ENCODE peak calls at places on chromosomes 16 and 17, in four cellular contexts. D is endodermal cell, X is RWPE2, B is spleen. W is an unnamed sample.

GRCh38 chr17:76709077-76709950 is 1.5 kb downstream of the MXRA7 start:
- DNase-seq in D (peak; percentile 92), X (no peak), B (no peak), W (no peak)

GRCh38 chr17:1511756-1512321 is 4.6 kb downstream of the INPP5K start:
- DNase-seq in D (peak; percentile 39), X (no peak), B (no peak), W (no peak)

GRCh38 chr16:81651758-81652718 is 127.1 kb upstream of the PLCG2 start:
- DNase-seq in D (no peak), X (no peak), B (no peak), W (no peak)

GRCh38 chr17:82089723-82090548 is 8.1 kb downstream of the FASN start:
- DNase-seq in D (no peak), X (no peak), B (no peak), W (no peak)

GRCh38 chr17:50926523-50926922 is 60.4 kb upstream of the TOB1 start:
- DNase-seq in D (no peak), X (no peak), B (no peak), W (no peak)

GRCh38 chr16:11464241-11464640 is 119.0 kb downstream of the RMI2 start:
- DNase-seq in D (no peak), X (no peak), B (no peak), W (no peak)

GRCh38 chr17:61400786-61401279 is 1.2 kb downstream of the TBX2 start:
- DNase-seq in D (peak; percentile 78), X (no peak), B (no peak), W (no peak)

GRCh38 chr17:69042308-69042707 is 18.4 kb downstream of the ABCA9 start:
- DNase-seq in D (no peak), X (no peak), B (no peak), W (no peak)

GRCh38 chr17:68048996-68049395 is 13.5 kb downstream of the KPNA2 start:
- DNase-seq in D (peak; percentile 78), X (no peak), B (no peak), W (no peak)

GRCh38 chr17:47204722-47205418 is 4.3 kb upstream of the MYL4 start:
- DNase-seq in D (no peak), X (no peak), B (no peak), W (peak; percentile 47)

GRCh38 chr16:57999971-58000705 is at the start of gene ZNF319:
- DNase-seq in D (peak; percentile 63), X (no peak), B (peak; percentile 89), W (no peak)

GRCh38 chr17:6387858-6388257 is 47.1 kb downstream of the AIPL1 start:
- DNase-seq in D (no peak), X (no peak), B (no peak), W (no peak)

GRCh38 chr17:54967621-54968258 is 714 bp downstream of the COX11 start:
- DNase-seq in D (peak; percentile 67), X (no peak), B (no peak), W (no peak)

GRCh38 chr17:57600092-57600491 is 145.0 kb downstream of the CCDC182 start:
- DNase-seq in D (no peak), X (no peak), B (no peak), W (no peak)

GRCh38 chr17:56934280-56934679 is 20.4 kb upstream of the TRIM25 start:
- DNase-seq in D (no peak), X (no peak), B (no peak), W (no peak)

GRCh38 chr17:20206068-20206467 is 196.9 kb downstream of the SPECC1 start:
- DNase-seq in D (peak; percentile 41), X (no peak), B (no peak), W (no peak)

GRCh38 chr16:27426423-27427408 is 24.7 kb downstream of the IL21R start:
- DNase-seq in D (no peak), X (no peak), B (peak; percentile 89), W (peak; percentile 89)

DNA sequence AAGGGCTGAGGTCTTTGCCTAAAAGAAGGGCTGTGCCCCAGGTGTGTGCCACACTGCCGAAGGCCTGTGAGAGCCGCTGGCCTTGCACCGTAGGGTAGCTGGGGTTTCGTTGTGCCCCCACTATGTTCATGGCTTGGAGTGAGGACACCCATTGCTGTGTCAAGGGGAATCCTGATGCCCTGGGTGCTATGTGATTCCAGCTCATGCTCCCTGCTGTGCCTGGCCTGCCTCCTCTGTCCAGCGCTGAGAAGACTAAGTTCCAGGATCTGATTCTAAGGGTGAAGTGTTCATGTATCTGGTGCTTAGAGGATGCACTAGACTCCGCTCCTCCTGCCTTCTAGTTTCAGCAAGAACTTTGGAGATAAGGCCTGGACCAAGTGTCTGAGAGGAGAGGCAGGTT is 47.4 kb downstream of the SREBF1 start:
- DNase-seq in D (no peak), X (no peak), B (no peak), W (no peak)
- H3K4me3 ChIP-seq in D (no peak overlapping the region), X (no peak overlapping the region), B (no peak overlapping the region), W (no peak overlapping the region)

GRCh38 chr17:8117367-8117979 is 841 bp downstream of the ALOXE3 start:
- DNase-seq in D (no peak), X (no peak), B (no peak), W (no peak)
- H3K4me3 ChIP-seq in D (peak overlapping the region; percentile 91), X (peak overlapping the region; percentile 46), B (no peak overlapping the region), W (peak overlapping the region; percentile 58)

GRCh38 chr17:43402567-43402966 is 3.8 kb downstream of the ARL4D start:
- DNase-seq in D (no peak), X (no peak), B (no peak), W (no peak)

GRCh38 chr17:43398724-43399595 is at the start of gene ARL4D:
- DNase-seq in D (peak; percentile 95), X (peak; percentile 87), B (peak; percentile 95), W (no peak)

GRCh38 chr17:43401293-43401692 is 2.5 kb downstream of the ARL4D start:
- DNase-seq in D (no peak), X (peak; percentile 83), B (no peak), W (no peak)

GRCh38 chr17:43402078-43402477 is 3.3 kb downstream of the ARL4D start:
- DNase-seq in D (no peak), X (no peak), B (no peak), W (no peak)

GRCh38 chr17:43399839-43400328 is 1.1 kb downstream of the ARL4D start:
- DNase-seq in D (peak; percentile 55), X (peak; percentile 68), B (no peak), W (no peak)
- H3K4me3 ChIP-seq in D (peak overlapping the region; percentile 96), X (peak overlapping the region; percentile 69), B (peak overlapping the region; percentile 61), W (no peak overlapping the region)

GRCh38 chr17:63529711-63530556 is 6.8 kb downstream of the KCNH6 start:
- DNase-seq in D (peak; percentile 66), X (no peak), B (no peak), W (no peak)

GRCh38 chr17:63534078-63534570 is 11.0 kb downstream of the KCNH6 start:
- DNase-seq in D (no peak), X (no peak), B (peak; percentile 59), W (no peak)

GRCh38 chr17:63533433-63534077 is 10.4 kb downstream of the KCNH6 start:
- DNase-seq in D (no peak), X (peak; percentile 71), B (peak; percentile 62), W (no peak)

GRCh38 chr17:63530557-63531021 is 7.4 kb downstream of the KCNH6 start:
- DNase-seq in D (no peak), X (no peak), B (no peak), W (no peak)

GRCh38 chr17:63531022-63531965 is 8.1 kb downstream of the KCNH6 start:
- DNase-seq in D (no peak), X (no peak), B (no peak), W (no peak)
- H3K4me3 ChIP-seq in D (no peak overlapping the region), X (no peak overlapping the region), B (no peak overlapping the region), W (no peak overlapping the region)

DNA sequence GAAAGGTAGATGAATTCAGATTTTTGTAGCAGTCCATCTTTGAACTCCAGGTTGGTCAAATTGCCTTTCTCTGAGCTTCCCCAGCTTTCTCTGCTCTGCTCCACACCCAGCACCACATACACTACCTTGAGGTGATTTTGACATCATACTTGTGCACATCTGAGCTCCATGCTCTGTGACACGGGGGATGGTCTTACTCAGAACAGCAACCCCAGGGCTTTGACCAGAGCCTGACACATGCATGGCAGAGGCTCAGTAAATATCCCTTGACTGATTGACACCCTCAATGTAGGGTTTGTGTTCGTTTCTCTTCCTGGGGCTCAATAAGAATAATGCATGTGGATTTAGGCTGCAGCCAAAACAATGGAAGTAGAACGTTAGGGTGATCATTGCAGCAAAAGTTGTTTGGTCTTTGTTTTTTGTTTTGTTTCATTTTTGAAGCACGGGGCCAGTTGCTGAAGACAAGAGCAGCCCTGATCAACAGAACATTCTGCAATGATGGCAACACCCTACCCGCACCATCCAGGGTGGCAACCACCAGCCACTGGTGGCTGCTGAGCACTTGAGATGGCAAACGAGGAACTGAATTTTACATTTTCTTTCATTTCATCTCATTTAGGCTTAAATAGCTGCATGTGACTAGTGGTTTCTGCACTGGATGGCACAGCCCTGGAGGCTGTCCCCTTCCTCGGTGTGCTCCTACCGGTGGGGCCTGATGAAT is 224.8 kb upstream of the TNRC6C start:
- DNase-seq in D (peak; percentile 24), X (peak; percentile 7), B (no peak), W (no peak)
- H3K4me3 ChIP-seq in D (no peak overlapping the region), X (no peak overlapping the region), B (no peak overlapping the region), W (no peak overlapping the region)

GRCh38 chr16:88936913-88937666 is 39.9 kb downstream of the CBFA2T3 start:
- DNase-seq in D (no peak), X (no peak), B (peak; percentile 76), W (no peak)
- H3K4me3 ChIP-seq in D (no peak overlapping the region), X (no peak overlapping the region), B (no peak overlapping the region), W (no peak overlapping the region)

DNA sequence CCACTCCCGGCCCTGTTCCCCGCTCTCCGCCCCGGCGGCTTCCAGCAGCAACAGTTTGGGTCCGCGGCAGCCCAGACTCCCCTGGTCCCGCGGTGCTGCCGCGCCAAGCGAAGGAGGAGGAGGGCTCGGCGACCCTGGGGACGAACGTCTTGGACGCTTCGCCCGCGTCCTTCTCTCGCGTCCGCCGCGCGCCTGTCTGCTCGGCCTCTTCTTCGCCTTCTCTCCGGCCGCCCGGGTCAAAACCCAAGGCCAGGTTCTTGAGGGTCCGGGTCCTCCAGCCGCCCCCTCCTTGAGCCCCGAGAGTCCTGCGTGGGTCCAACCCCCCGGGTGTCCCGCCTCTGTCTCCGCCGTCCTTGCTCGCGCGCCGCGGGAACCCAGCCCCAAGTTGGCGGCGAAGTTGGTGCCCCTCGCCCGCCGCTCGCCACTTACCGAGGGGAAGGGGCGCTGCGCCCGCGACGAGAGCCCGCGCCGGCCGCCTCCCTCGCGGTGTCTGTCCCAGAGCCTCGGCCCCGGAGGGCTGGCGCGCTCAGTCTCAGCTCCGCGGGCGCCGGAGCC is 1.4 kb upstream of the GRIN2C start:
- DNase-seq in D (peak; percentile 67), X (no peak), B (no peak), W (no peak)
- H3K4me3 ChIP-seq in D (no peak overlapping the region), X (no peak overlapping the region), B (peak overlapping the region; percentile 14), W (no peak overlapping the region)

GRCh38 chr17:3526971-3527370 is 30.6 kb downstream of the TRPV3 start:
- DNase-seq in D (no peak), X (no peak), B (peak; percentile 33), W (no peak)
- H3K4me3 ChIP-seq in D (no peak overlapping the region), X (no peak overlapping the region), B (no peak overlapping the region), W (no peak overlapping the region)

W was measured in GM12864.